ENCODE peak calls at places on chromosome 12, in six cellular contexts. O, R, W, B, J and T are unnamed samples.

GRCh38 chr12:101305226-101305779 is 25.4 kb downstream of the UTP20 start:
- DNase-seq in B (no peak), O (no peak), J (no peak), R (no peak), W (no peak), T (no peak)

GRCh38 chr12:79936670-79937069 is 1.8 kb upstream of the PPP1R12A start:
- DNase-seq in R (no peak), W (no peak), O (no peak), J (no peak), B (no peak), T (no peak)

GRCh38 chr12:51976376-51977160 is 25.1 kb downstream of the ACVR1B start:
- DNase-seq in J (no peak), B (peak; percentile 69), R (no peak), W (no peak), O (no peak), T (no peak)

GRCh38 chr12:16393126-16393525 is 45.7 kb downstream of the MGST1 start:
- DNase-seq in B (no peak), W (no peak), R (no peak), O (no peak), J (no peak), T (no peak)

GRCh38 chr12:65277994-65278575 is 398 bp upstream of the MSRB3 start:
- DNase-seq in J (peak; percentile 14), O (no peak), W (no peak), B (peak; percentile 7), R (no peak), T (no peak)

GRCh38 chr12:50734409-50735263 is 29.3 kb upstream of the ATF1 start:
- DNase-seq in J (peak; percentile 37), W (no peak), R (peak; percentile 13), B (peak; percentile 48), O (no peak), T (peak; percentile 44)

GRCh38 chr12:66688836-66689439 is 10.1 kb upstream of the GRIP1 start:
- DNase-seq in W (no peak), B (peak; percentile 74), J (peak; percentile 65), O (no peak), R (no peak), T (peak; percentile 18)

GRCh38 chr12:43766291-43766690 is 7.5 kb downstream of the IRAK4 start:
- DNase-seq in B (no peak), J (no peak), W (no peak), R (no peak), O (no peak), T (no peak)

GRCh38 chr12:124525927-124526692 is 41.3 kb downstream of the NCOR2 start:
- DNase-seq in W (no peak), B (no peak), R (no peak), J (no peak), O (no peak), T (no peak)

GRCh38 chr12:5254703-5255102 is 177.2 kb upstream of the NTF3 start:
- DNase-seq in R (no peak), B (no peak), W (no peak), O (no peak), J (no peak), T (no peak)

GRCh38 chr12:11228268-11228879 is 41.1 kb downstream of the PRB3 start:
- DNase-seq in B (peak; percentile 63), R (peak; percentile 49), W (no peak), J (peak; percentile 66), O (no peak), T (peak; percentile 48)

GRCh38 chr12:71469235-71469873 is 29.8 kb downstream of the LGR5 start:
- DNase-seq in O (no peak), W (no peak), B (peak; percentile 81), R (no peak), J (no peak), T (no peak)

GRCh38 chr12:57740656-57741412 is 2.3 kb upstream of the AGAP2 start:
- DNase-seq in O (peak; percentile 63), B (no peak), R (no peak), W (no peak), J (no peak), T (peak; percentile 89)

GRCh38 chr12:12870454-12870853 is 20.9 kb upstream of the GPRC5A start:
- DNase-seq in J (no peak), B (peak; percentile 62), O (no peak), W (no peak), R (peak; percentile 44), T (no peak)